ENCODE peak calls at places on chromosomes 5 and 9, in seven cellular contexts. A, Q, T, M, O, N and J are unnamed samples.

GRCh38 chr5:152466079-152466745 is 61.1 kb upstream of the NMUR2 start:
- DNase-seq in Q (no peak), A (no peak), M (no peak), T (no peak), O (no peak), N (no peak), J (no peak)

GRCh38 chr5:170252109-170252508 is 19.3 kb downstream of the C5orf58 start:
- DNase-seq in Q (no peak), A (no peak), N (no peak), M (no peak), O (no peak), T (no peak), J (no peak)

GRCh38 chr5:39485075-39485474 is 60.3 kb upstream of the DAB2 start:
- DNase-seq in A (no peak), O (no peak), N (no peak), Q (no peak), M (no peak), T (no peak), J (no peak)

GRCh38 chr5:56314536-56314935 is 81.4 kb upstream of the ANKRD55 start:
- DNase-seq in O (no peak), T (no peak), N (peak), M (peak), A (no peak), Q (no peak), J (no peak)

GRCh38 chr5:142871056-142871879 is 101.1 kb downstream of the ARHGAP26 start:
- DNase-seq in A (no peak), T (peak), N (no peak), O (no peak), Q (no peak), M (no peak), J (no peak)

GRCh38 chr5:96595300-96596090 is 66.7 kb upstream of the CAST start:
- DNase-seq in O (no peak), T (no peak), A (peak), M (peak), Q (no peak), N (peak), J (peak)

GRCh38 chr5:32100230-32100629 is 73.9 kb downstream of the GOLPH3 start:
- DNase-seq in N (no peak), T (no peak), A (peak), Q (peak), M (no peak), O (no peak), J (no peak)

GRCh38 chr5:56429110-56429561 is 196.0 kb upstream of the ANKRD55 start:
- DNase-seq in O (no peak), T (no peak), N (peak), Q (peak), M (peak), A (no peak), J (peak)

GRCh38 chr9:33329996-33330395 is 39.7 kb downstream of the NFX1 start:
- DNase-seq in A (no peak), N (no peak), T (no peak), Q (no peak), O (no peak), M (no peak), J (no peak)

GRCh38 chr5:113020461-113021273 is 44.1 kb downstream of the DCP2 start:
- DNase-seq in Q (no peak), M (peak), A (no peak), O (no peak), N (no peak), T (peak), J (no peak)

GRCh38 chr9:133103183-133103986 is 17.7 kb downstream of the RALGDS start:
- DNase-seq in M (peak), Q (peak), N (peak), O (no peak), T (no peak), A (peak), J (peak)

GRCh38 chr5:33806736-33807442 is 84.9 kb downstream of the ADAMTS12 start:
- DNase-seq in A (no peak), O (no peak), T (no peak), Q (no peak), M (peak), N (no peak), J (peak)

GRCh38 chr5:176608937-176609723 is 826 bp downstream of the GPRIN1 start:
- DNase-seq in T (no peak), A (no peak), N (no peak), Q (no peak), M (no peak), O (no peak), J (peak)

GRCh38 chr5:88675758-88676636 is 207.0 kb downstream of the MEF2C start:
- DNase-seq in T (peak), A (peak), O (no peak), Q (peak), M (no peak), N (peak), J (no peak)

GRCh38 chr9:120235081-120235480 is 344.9 kb downstream of the CDK5RAP2 start:
- DNase-seq in A (no peak), T (no peak), O (no peak), N (no peak), Q (no peak), M (no peak), J (no peak)

GRCh38 chr5:131303537-131303936 is 39.7 kb downstream of the CDC42SE2 start:
- DNase-seq in Q (no peak), A (no peak), T (no peak), M (no peak), O (no peak), N (no peak), J (no peak)

GRCh38 chr9:121972501-121972981 is 120.6 kb downstream of the TTLL11 start:
- DNase-seq in O (peak), Q (no peak), M (no peak), A (no peak), T (peak), N (no peak), J (peak)

GRCh38 chr9:69554945-69555344 is 117.2 kb downstream of the APBA1 start:
- DNase-seq in O (no peak), N (no peak), Q (no peak), A (no peak), T (no peak), M (no peak), J (no peak)

GRCh38 chr9:97802276-97802675 is 50.8 kb upstream of the FOXE1 start:
- DNase-seq in Q (no peak), A (no peak), T (peak), O (no peak), M (peak), N (no peak), J (no peak)

GRCh38 chr5:83440826-83441225 is 30.7 kb upstream of the VCAN start:
- DNase-seq in A (no peak), M (no peak), O (no peak), Q (no peak), T (no peak), N (no peak), J (no peak)

GRCh38 chr5:141707535-141707934 is 25.5 kb upstream of the ARAP3 start:
- DNase-seq in T (no peak), O (no peak), N (no peak), Q (no peak), A (no peak), M (no peak), J (no peak)

GRCh38 chr5:10974850-10975249 is 213.8 kb upstream of the DAP start:
- DNase-seq in M (peak), N (no peak), A (no peak), T (no peak), O (no peak), Q (no peak), J (no peak)

GRCh38 chr5:93929146-93929545 is 187.7 kb upstream of the POU5F2 start:
- DNase-seq in T (no peak), N (no peak), O (no peak), A (no peak), M (no peak), Q (no peak), J (no peak)
- TF ChIP-seq JUND in T (no peak), N (no peak), O (no peak), A (no peak), M (no peak), Q (no peak), J (no peak)

GRCh38 chr5:5231576-5231975 is 91.4 kb downstream of the ADAMTS16 start:
- DNase-seq in A (no peak), N (no peak), M (no peak), Q (no peak), T (no peak), O (no peak), J (no peak)

GRCh38 chr5:5234912-5235311 is 94.8 kb downstream of the ADAMTS16 start:
- DNase-seq in T (no peak), M (no peak), O (no peak), N (no peak), Q (no peak), A (no peak), J (no peak)

DNA sequence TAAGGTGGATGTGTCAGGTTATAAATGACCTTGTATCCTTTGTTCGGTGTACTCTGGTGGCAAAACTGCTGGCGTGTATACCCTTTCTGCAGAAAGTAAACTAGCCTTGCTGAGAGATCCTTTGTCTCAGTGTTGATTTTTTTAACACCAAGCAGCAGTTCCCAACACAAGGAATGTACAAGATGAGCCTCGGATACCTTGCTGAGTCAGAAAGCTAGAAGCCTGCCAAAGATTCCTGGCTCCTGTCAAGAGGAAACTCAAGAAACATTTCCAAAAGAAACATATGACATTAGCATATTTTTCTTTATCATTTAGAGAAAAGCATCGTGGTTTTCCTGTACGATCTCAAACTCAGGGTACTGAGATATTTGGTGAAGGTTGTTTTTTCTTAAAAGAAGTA is 89.3 kb downstream of the ADAMTS16 start:
- DNase-seq in M (no peak), A (no peak), N (no peak), T (no peak), Q (no peak), O (no peak), J (no peak)
- TF ChIP-seq JUND in M (no peak), A (no peak), N (no peak), T (no peak), Q (no peak), O (no peak), J (no peak)

GRCh38 chr5:148850836-148851235 is 24.4 kb downstream of the ADRB2 start:
- DNase-seq in A (no peak), M (no peak), T (no peak), O (no peak), Q (no peak), N (no peak), J (peak)
- TF ChIP-seq JUND in A (no peak), M (no peak), T (no peak), O (no peak), Q (no peak), N (no peak), J (peak)

DNA sequence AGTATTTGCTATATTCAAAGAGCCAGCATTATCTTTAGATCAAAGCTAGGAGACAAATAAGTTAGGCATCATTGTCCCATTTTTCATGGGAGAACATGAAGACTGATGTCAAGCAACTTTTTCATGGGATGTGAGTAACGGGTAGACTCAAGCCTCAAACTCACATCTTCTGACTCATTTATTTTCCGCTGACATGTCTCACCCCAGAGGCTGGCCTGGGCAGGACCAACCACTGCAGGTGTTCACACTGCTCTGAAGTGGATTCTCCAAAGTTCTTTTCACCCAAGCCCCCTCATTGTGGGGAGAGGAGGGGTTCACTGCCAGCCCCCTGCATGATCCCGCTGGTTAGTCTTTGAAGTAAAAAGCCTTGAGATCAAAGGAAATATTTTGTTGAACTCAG is 34.9 kb upstream of the BASP1 start:
- DNase-seq in Q (no peak), O (no peak), A (no peak), T (no peak), M (no peak), N (no peak), J (no peak)
- TF ChIP-seq JUND in Q (no peak), O (no peak), A (no peak), T (no peak), M (no peak), N (no peak), J (no peak)

GRCh38 chr5:74085782-74086181 is 459.8 kb downstream of the ARHGEF28 start:
- DNase-seq in N (no peak), Q (no peak), M (no peak), O (no peak), T (no peak), A (no peak), J (no peak)
- TF ChIP-seq JUND in N (no peak), Q (no peak), M (no peak), O (no peak), T (no peak), A (no peak), J (no peak)

GRCh38 chr5:102749416-102750021 is 5.6 kb upstream of the PAM start:
- DNase-seq in N (no peak), A (no peak), Q (no peak), T (peak), O (no peak), M (no peak), J (no peak)
- TF ChIP-seq JUND in N (no peak), A (no peak), Q (no peak), T (peak), O (no peak), M (no peak), J (no peak)

DNA sequence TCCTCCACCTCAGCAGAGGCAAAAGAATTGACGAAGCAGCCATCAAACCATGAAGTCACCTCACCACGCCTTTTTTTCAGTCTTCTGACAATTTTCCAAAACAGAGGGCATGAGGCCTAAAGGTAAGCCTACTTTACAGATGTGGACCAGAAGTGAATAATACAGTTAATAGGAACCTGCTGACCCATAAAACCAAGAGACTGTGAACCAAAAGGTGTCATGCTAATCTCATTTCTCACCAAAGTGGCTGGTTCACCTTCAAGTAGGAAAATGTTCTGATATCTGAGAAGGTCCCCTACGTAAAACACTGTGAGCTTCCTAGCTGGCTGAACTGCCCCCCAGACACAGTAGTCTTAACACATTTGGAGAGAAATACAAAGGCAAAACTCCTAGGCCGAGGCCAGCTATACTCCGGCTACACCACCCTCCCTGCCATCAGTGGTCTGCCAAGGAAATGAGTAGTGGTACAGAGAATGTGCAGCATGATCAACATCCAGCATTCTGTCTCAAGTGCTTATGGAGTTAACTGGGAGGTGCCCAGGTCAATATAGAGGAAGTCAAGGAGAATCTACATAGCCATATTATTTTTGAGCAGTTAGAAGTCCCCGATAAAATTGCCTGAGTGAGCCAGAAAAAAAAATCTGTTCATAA is 19.3 kb upstream of the F2RL2 start:
- DNase-seq in A (no peak), Q (no peak), O (no peak), T (no peak), M (no peak), N (no peak), J (no peak)
- TF ChIP-seq JUND in A (no peak), Q (peak), O (no peak), T (no peak), M (no peak), N (no peak), J (no peak)

GRCh38 chr9:92804727-92805126 is 40.1 kb upstream of the BICD2 start:
- DNase-seq in T (no peak), N (no peak), M (no peak), O (no peak), A (no peak), Q (no peak), J (no peak)

GRCh38 chr9:92807031-92807756 is 42.6 kb upstream of the BICD2 start:
- DNase-seq in A (no peak), T (no peak), M (no peak), Q (peak), O (no peak), N (no peak), J (no peak)

GRCh38 chr9:92808726-92809451 is 44.3 kb upstream of the BICD2 start:
- DNase-seq in Q (peak), A (peak), O (no peak), M (peak), N (peak), T (peak), J (peak)

GRCh38 chr9:92807757-92808725 is 43.4 kb upstream of the BICD2 start:
- DNase-seq in M (no peak), N (no peak), A (peak), Q (peak), T (no peak), O (no peak), J (no peak)
- TF ChIP-seq JUND in M (no peak), N (no peak), A (no peak), Q (no peak), T (no peak), O (no peak), J (no peak)